ENCODE peak calls at places on chromosomes 1 and 21, in ten cellular contexts. O, T, Y, C, R, E, J, Q, S and P are unnamed samples.

GRCh38 chr1:111745670-111746613 is 6.7 kb upstream of the INKA2 start:
- DNase-seq in C (no peak), J (no peak), Y (no peak), S (no peak), Q (no peak), E (no peak), R (no peak), O (no peak), T (no peak), P (no peak)

GRCh38 chr1:209609403-209610377 is 26.2 kb downstream of the CAMK1G start:
- DNase-seq in J (no peak), Y (no peak), T (no peak), O (no peak), C (no peak), E (no peak), Q (no peak), S (no peak), R (no peak), P (no peak)

GRCh38 chr1:107286125-107286524 is 145.3 kb downstream of the NTNG1 start:
- DNase-seq in Q (no peak), J (no peak), O (no peak), T (no peak), R (no peak), E (no peak), S (no peak), Y (no peak), C (no peak), P (no peak)

GRCh38 chr1:175317309-175317708 is 124.7 kb upstream of the KIAA0040 start:
- DNase-seq in S (no peak), J (no peak), C (no peak), Q (no peak), R (no peak), E (no peak), Y (no peak), O (no peak), T (no peak), P (no peak)

GRCh38 chr1:33898933-33899332 is 35.1 kb downstream of the HMGB4 start:
- DNase-seq in C (no peak), R (no peak), Y (no peak), O (no peak), E (no peak), S (no peak), T (no peak), Q (no peak), J (no peak), P (no peak)

GRCh38 chr1:89523597-89524368 is 846 bp upstream of the LRRC8B start:
- DNase-seq in T (no peak), S (peak), E (no peak), C (peak), O (peak), Q (no peak), Y (peak), J (peak), R (peak), P (peak)

GRCh38 chr1:26719205-26719604 is 23.4 kb downstream of the ARID1A start:
- DNase-seq in T (no peak), J (no peak), S (no peak), O (no peak), Q (no peak), E (no peak), R (no peak), C (no peak), Y (no peak), P (no peak)

GRCh38 chr1:87586501-87586900 is 257.8 kb downstream of the LMO4 start:
- DNase-seq in C (no peak), E (no peak), J (no peak), Y (no peak), T (no peak), O (no peak), R (no peak), S (no peak), Q (no peak), P (no peak)

GRCh38 chr1:175597969-175598765 is 145.2 kb downstream of the TNR start:
- DNase-seq in R (no peak), T (no peak), C (no peak), Y (no peak), S (no peak), J (no peak), E (no peak), Q (no peak), O (no peak), P (no peak)

GRCh38 chr1:15283500-15283899 is 36.5 kb downstream of the FHAD1 start:
- DNase-seq in T (peak), S (peak), R (no peak), Q (peak), E (no peak), J (no peak), Y (no peak), C (peak), O (no peak), P (no peak)

GRCh38 chr1:234608026-234608719 is 1.8 kb downstream of the IRF2BP2 start:
- DNase-seq in R (peak), Q (peak), S (peak), J (peak), E (peak), O (peak), C (peak), Y (peak), T (peak), P (peak)

GRCh38 chr1:62076286-62076685 is 118.4 kb upstream of the L1TD1 start:
- DNase-seq in R (no peak), Y (no peak), S (no peak), O (no peak), C (peak), T (no peak), J (no peak), Q (peak), E (no peak), P (no peak)

GRCh38 chr1:5938068-5938740 is 54.0 kb downstream of the NPHP4 start:
- DNase-seq in T (no peak), S (no peak), Y (no peak), C (no peak), Q (no peak), J (no peak), R (no peak), E (no peak), O (peak), P (no peak)

GRCh38 chr1:117046781-117047180 is 13.3 kb upstream of the TTF2 start:
- DNase-seq in C (no peak), R (no peak), J (no peak), Q (no peak), Y (no peak), S (no peak), O (no peak), T (no peak), E (no peak), P (no peak)

GRCh38 chr1:22500058-22500457 is 48.4 kb downstream of the ZBTB40 start:
- DNase-seq in T (no peak), C (no peak), J (no peak), E (no peak), R (no peak), Q (no peak), Y (no peak), O (no peak), S (no peak), P (no peak)

GRCh38 chr21:32597205-32597604 is 11.9 kb upstream of the TCP10L start:
- DNase-seq in S (no peak), Y (no peak), C (peak), J (no peak), O (no peak), T (no peak), Q (peak), E (no peak), R (no peak), P (no peak)

GRCh38 chr1:169426174-169426716 is 1.0 kb downstream of the CCDC181 start:
- DNase-seq in C (no peak), J (no peak), T (no peak), E (no peak), R (no peak), Q (no peak), Y (no peak), S (no peak), O (no peak), P (no peak)

GRCh38 chr1:163071381-163072255 is 2.5 kb downstream of the RGS4 start:
- DNase-seq in Q (peak), T (peak), R (peak), J (no peak), Y (peak), O (peak), S (no peak), E (no peak), C (peak), P (peak)

GRCh38 chr1:166166701-166167394 is at the start of gene FAM78B:
- DNase-seq in O (peak), S (peak), T (peak), R (peak), Y (peak), J (peak), Q (peak), C (peak), E (peak), P (peak)

GRCh38 chr1:89291276-89291675 is 18.6 kb upstream of the GBP5 start:
- DNase-seq in R (no peak), T (no peak), S (no peak), Y (no peak), J (no peak), Q (no peak), E (no peak), O (no peak), C (no peak), P (no peak)

GRCh38 chr1:87398644-87399043 is 70.0 kb downstream of the LMO4 start:
- DNase-seq in J (no peak), C (no peak), R (no peak), E (no peak), Y (no peak), S (no peak), O (no peak), Q (peak), T (no peak), P (no peak)

GRCh38 chr1:180720753-180721152 is 88.9 kb downstream of the XPR1 start:
- DNase-seq in Q (no peak), C (no peak), J (no peak), S (no peak), T (no peak), R (no peak), E (no peak), O (no peak), Y (no peak), P (no peak)

GRCh38 chr21:44846485-44847260 is 26.8 kb downstream of the PTTG1IP start:
- DNase-seq in Y (no peak), S (peak), R (peak), T (peak), J (peak), E (no peak), O (peak), Q (no peak), C (no peak), P (peak)

GRCh38 chr1:26010800-26011199 is 10.8 kb upstream of the EXTL1 start:
- DNase-seq in T (no peak), R (no peak), O (no peak), J (no peak), S (no peak), Q (no peak), C (no peak), Y (no peak), E (no peak), P (no peak)

GRCh38 chr1:906532-907420 is 16.9 kb upstream of the SAMD11 start:
- DNase-seq in S (no peak), Y (no peak), T (peak), R (peak), O (peak), Q (peak), J (peak), C (no peak), E (no peak), P (no peak)

GRCh38 chr1:231162970-231163830 is 1.3 kb downstream of the TRIM67 start:
- DNase-seq in E (no peak), S (no peak), T (no peak), C (no peak), Q (no peak), J (no peak), R (no peak), Y (no peak), O (no peak), P (no peak)

GRCh38 chr1:201374376-201374775 is 3.1 kb downstream of the TNNT2 start:
- DNase-seq in S (no peak), J (no peak), R (no peak), E (no peak), T (no peak), Y (no peak), Q (no peak), C (no peak), O (no peak), P (no peak)

GRCh38 chr1:3124246-3124645 is 55.2 kb downstream of the PRDM16 start:
- DNase-seq in E (no peak), T (no peak), S (no peak), Q (no peak), R (no peak), Y (no peak), J (no peak), C (no peak), O (no peak), P (no peak)

GRCh38 chr1:9719978-9720722 is 68.6 kb downstream of the PIK3CD start:
- DNase-seq in O (no peak), T (no peak), C (no peak), J (no peak), R (no peak), Y (no peak), Q (no peak), S (no peak), E (no peak), P (no peak)

GRCh38 chr1:244970236-244970652 is 105.9 kb upstream of the HNRNPU start:
- DNase-seq in R (no peak), T (no peak), C (no peak), E (peak), J (no peak), S (peak), Q (peak), O (peak), Y (no peak), P (peak)
- TF ChIP-seq POLR2A in R (no peak), T (peak), C (peak), E (no peak), J (no peak), S (no peak), Q (peak), O (no peak), Y (peak), P (no peak)

GRCh38 chr1:7962011-7962335 is 462 bp downstream of the PARK7 start:
- DNase-seq in Y (no peak), Q (no peak), T (no peak), J (no peak), E (no peak), C (no peak), O (no peak), S (no peak), R (no peak), P (no peak)

GRCh38 chr1:7960165-7960564 is 1.3 kb upstream of the PARK7 start:
- DNase-seq in T (no peak), C (no peak), Q (no peak), J (no peak), S (no peak), O (no peak), E (no peak), R (no peak), Y (no peak), P (no peak)

GRCh38 chr1:7960867-7961198 is 678 bp upstream of the PARK7 start:
- DNase-seq in R (no peak), O (no peak), C (no peak), Y (no peak), Q (no peak), S (no peak), E (no peak), T (no peak), J (no peak), P (no peak)

GRCh38 chr1:7962636-7963377 is 1.3 kb downstream of the PARK7 start:
- DNase-seq in J (no peak), Q (no peak), T (no peak), E (no peak), R (no peak), Y (no peak), O (no peak), S (no peak), C (no peak), P (no peak)

DNA sequence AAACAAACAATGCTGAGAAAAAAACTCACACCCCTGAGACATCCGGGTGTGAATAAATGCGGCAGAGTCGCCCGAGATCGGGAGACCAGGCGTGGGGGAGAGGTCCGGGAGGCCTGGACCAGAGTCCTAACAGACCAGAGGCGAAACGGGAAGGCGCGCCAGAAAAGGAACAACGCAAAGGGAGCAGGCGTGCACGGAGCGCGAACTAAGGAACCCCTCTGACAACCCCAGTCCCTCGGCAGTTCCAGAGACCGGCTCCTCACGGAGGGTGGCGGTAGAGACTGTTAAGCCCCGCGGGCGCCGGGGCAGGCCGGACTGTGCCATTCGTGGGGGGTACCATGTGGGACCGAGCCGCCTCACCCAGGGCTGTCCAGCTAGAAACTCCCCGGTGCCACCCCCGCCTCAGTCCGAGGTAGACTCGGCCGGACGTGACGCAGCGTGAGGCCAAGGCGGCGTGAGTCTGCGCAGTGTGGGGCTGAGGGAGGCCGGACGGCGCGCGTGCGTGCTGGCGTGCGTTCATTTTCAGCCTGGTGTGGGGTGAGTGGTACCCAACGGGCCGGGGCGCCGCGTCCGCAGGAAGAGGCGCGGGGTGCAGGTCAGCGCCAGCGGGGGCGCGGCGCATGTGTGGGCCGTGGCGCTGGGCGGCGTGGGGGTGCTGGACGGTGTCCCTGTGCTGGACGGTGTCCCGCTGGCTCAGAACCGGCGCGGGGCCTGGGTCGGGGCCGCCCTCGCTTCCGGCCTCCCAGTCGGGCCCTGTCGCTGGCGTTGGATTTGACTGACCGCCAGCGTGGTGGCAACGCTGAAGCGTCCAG is at the start of gene PARK7:
- DNase-seq in S (peak), C (peak), T (peak), R (peak), J (peak), E (peak), O (peak), Y (peak), Q (peak), P (peak)
- TF ChIP-seq POLR2A in S (peak), C (peak), T (peak), R (peak), J (peak), E (peak), O (no peak), Y (peak), Q (peak), P (peak)

GRCh38 chr1:97677702-97678101 is 243.1 kb downstream of the DPYD start:
- DNase-seq in T (no peak), Y (no peak), R (no peak), Q (no peak), E (no peak), C (no peak), O (no peak), J (no peak), S (no peak), P (no peak)

GRCh38 chr1:97680460-97680859 is 240.4 kb downstream of the DPYD start:
- DNase-seq in Y (no peak), O (no peak), C (no peak), J (no peak), S (no peak), R (no peak), T (no peak), Q (no peak), E (no peak), P (no peak)

GRCh38 chr1:97668945-97669344 is 251.9 kb downstream of the DPYD start:
- DNase-seq in R (no peak), T (no peak), J (no peak), C (peak), Q (peak), E (no peak), O (no peak), S (no peak), Y (no peak), P (peak)

GRCh38 chr1:97674517-97674916 is 246.3 kb downstream of the DPYD start:
- DNase-seq in E (no peak), O (no peak), S (no peak), R (no peak), C (no peak), T (no peak), Y (no peak), J (no peak), Q (no peak), P (no peak)
- TF ChIP-seq POLR2A in E (no peak), O (no peak), S (no peak), R (no peak), C (no peak), T (no peak), Y (no peak), J (no peak), Q (no peak), P (no peak)

GRCh38 chr1:151342562-151342961 is 4.5 kb downstream of the RFX5 start:
- DNase-seq in R (no peak), E (no peak), O (no peak), T (no peak), Y (no peak), Q (no peak), S (no peak), C (no peak), J (no peak), P (no peak)

GRCh38 chr1:151343587-151343986 is 3.5 kb downstream of the RFX5 start:
- DNase-seq in R (no peak), O (no peak), T (no peak), Y (no peak), E (no peak), J (no peak), Q (no peak), C (no peak), S (no peak), P (no peak)

GRCh38 chr1:151340870-151341754 is 5.9 kb downstream of the RFX5 start:
- DNase-seq in T (peak), J (no peak), E (no peak), O (no peak), R (peak), Y (peak), C (peak), S (no peak), Q (peak), P (peak)

GRCh38 chr1:151346082-151346768 is 827 bp downstream of the RFX5 start:
- DNase-seq in O (no peak), S (no peak), T (no peak), Q (no peak), E (no peak), R (no peak), Y (no peak), C (no peak), J (no peak), P (no peak)

DNA sequence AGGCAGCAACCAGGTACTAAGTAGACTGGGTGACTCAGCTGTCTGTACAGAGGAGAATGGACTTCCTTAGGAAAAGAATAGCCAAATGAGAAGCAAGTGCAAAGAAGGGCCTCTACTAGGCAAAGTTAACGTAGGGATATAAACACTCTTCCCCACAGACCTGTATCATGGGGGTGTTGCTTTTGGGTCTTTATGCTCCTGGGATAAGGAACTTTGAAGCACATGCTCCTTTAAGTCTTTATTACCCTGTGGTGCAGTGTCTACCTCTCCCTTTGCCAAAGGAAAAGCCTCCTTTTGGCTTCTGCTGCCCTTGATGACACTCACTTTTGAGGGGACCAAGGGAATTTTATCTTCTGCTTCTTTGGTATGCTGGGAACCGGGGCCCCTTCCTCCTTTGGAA is 5.0 kb downstream of the RFX5 start:
- DNase-seq in O (no peak), Y (no peak), S (no peak), J (no peak), T (no peak), C (no peak), E (no peak), R (no peak), Q (no peak), P (no peak)
- TF ChIP-seq POLR2A in O (no peak), Y (no peak), S (no peak), J (no peak), T (no peak), C (no peak), E (no peak), R (no peak), Q (no peak), P (no peak)